ENCODE peak calls at places on chromosome 14, in eight cellular contexts. N is foreskin fibroblast, W is type B pancreatic cell, F is SK-N-SH, L is fibroblast of pulmonary artery, Z is epithelial cell of esophagus, A is transverse colon, H is RWPE1. E is an unnamed sample.

GRCh38 chr14:104550340-104550848 is 29.2 kb upstream of the C14orf180 start:
- DNase-seq in N (no peak), W (peak; percentile 43), F (peak; percentile 19), L (no peak), Z (no peak), A (no peak), H (no peak), E (no peak)

GRCh38 chr14:62015945-62016344 is 253.7 kb downstream of the SNAPC1 start:
- DNase-seq in N (peak; percentile 75), W (no peak), F (no peak), L (peak; percentile 12), Z (peak; percentile 71), A (no peak), H (no peak), E (peak; percentile 53)

GRCh38 chr14:104355949-104356737 is 217.8 kb downstream of the KIF26A start:
- DNase-seq in N (no peak), W (peak; percentile 43), F (peak; percentile 62), L (no peak), Z (no peak), A (no peak), H (no peak), E (no peak)

GRCh38 chr14:50397461-50398196 is 948 bp upstream of the CDKL1 start:
- DNase-seq in N (peak; percentile 52), W (no peak), F (peak; percentile 41), L (peak; percentile 21), Z (peak; percentile 50), A (peak; percentile 34), H (peak; percentile 25), E (peak; percentile 16)

GRCh38 chr14:103448097-103448496 is 62.9 kb downstream of the MARK3 start:
- DNase-seq in N (no peak), W (no peak), F (no peak), L (no peak), Z (peak; percentile 51), A (no peak), H (peak; percentile 36), E (no peak)

GRCh38 chr14:99215277-99215676 is 56.7 kb downstream of the BCL11B start:
- DNase-seq in N (peak; percentile 10), W (no peak), F (no peak), L (peak; percentile 1), Z (peak; percentile 25), A (no peak), H (no peak), E (peak; percentile 97)

GRCh38 chr14:55698051-55698450 is 118.0 kb downstream of the KTN1 start:
- DNase-seq in N (peak; percentile 10), W (no peak), F (no peak), L (no peak), Z (no peak), A (peak; percentile 59), H (no peak), E (no peak)

GRCh38 chr14:72518809-72519377 is 375.0 kb downstream of the DPF3 start:
- DNase-seq in N (no peak), W (no peak), F (no peak), L (no peak), Z (no peak), A (no peak), H (no peak), E (no peak)

GRCh38 chr14:77184396-77185092 is 2.9 kb downstream of the TMEM63C start:
- DNase-seq in N (no peak), W (no peak), F (no peak), L (no peak), Z (peak; percentile 68), A (peak; percentile 77), H (no peak), E (no peak)

DNA sequence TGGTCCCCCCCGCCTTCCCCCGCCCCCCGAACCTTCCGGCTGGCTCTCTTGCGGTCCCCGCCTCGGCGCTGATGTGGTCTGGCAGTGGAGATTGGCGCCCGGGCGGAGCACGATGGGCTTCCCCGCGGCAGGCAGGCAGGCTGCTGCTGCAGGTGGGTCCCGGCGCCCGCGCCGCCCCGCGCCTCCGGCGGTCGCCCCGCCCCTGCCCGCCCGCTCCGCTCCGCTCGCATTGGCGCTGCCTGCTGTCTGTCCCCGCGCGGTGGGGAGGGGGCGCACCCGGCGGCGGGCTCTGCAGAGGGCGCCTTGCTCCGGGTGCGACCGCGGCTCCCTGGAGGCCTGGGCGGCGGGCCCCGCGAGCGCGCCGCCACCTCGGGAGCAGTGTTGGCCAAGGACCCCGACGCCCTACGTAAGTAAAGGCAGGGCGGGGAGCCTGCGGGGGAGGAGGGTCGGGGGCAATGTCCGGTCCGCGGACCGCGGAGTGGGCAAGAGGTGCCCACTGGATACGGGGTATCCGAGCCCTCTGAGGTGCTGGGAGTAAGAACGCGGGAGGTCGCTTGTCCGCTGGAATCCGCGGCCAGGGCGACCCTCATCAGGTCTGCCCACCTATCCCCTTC is at the start of gene AKAP5:
- DNase-seq in N (peak; percentile 80), W (peak; percentile 83), F (peak; percentile 96), L (no peak), Z (peak; percentile 31), A (peak; percentile 75), H (peak; percentile 54), E (peak; percentile 23)
- TF ChIP-seq CTCF in N (no peak), W (no peak), F (no peak), L (no peak), Z (no peak), A (no peak), H (no peak), E (no peak)

DNA sequence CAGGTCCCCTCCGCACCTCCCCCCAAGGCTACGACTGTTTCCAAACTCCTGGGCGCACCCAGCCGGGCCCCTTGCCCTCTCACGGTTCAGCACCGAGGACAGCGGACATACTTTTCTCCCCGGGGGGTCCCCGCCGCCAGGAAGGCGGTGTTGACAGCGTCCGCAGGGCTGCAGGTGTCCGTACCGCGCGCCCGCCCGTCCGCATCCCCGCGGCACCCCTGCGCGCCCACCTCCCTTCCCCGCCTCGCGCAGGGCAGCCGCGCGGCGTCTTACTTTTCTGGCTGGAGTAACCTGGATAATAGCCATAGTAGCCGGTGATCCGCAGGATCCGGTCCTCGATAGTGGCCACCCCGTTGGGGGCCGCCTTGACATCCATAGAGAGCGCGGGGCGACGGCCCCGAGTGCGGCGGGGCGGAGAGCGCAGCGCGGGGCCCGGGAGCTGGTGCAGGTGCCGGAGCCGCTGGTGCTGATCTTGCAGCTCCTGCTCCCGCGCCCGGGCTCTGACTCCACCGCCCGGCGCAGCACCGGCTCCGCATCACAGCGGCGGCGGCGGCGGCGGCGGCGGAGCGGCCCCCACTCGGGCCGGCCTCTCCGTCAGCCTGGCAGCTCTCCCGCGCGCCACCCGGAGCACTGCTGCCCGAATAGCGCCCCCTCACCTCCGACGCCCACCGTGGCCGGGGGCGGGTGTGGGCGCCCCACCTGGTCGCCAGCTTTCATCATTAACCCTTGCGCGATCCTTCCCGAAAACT is at the start of gene SLC35F4:
- DNase-seq in N (peak; percentile 29), W (peak; percentile 79), F (peak; percentile 22), L (peak; percentile 23), Z (peak; percentile 10), A (no peak), H (peak; percentile 14), E (peak; percentile 24)
- TF ChIP-seq CTCF in N (no peak), W (no peak), F (no peak), L (no peak), Z (no peak), A (no peak), H (no peak), E (no peak)

DNA sequence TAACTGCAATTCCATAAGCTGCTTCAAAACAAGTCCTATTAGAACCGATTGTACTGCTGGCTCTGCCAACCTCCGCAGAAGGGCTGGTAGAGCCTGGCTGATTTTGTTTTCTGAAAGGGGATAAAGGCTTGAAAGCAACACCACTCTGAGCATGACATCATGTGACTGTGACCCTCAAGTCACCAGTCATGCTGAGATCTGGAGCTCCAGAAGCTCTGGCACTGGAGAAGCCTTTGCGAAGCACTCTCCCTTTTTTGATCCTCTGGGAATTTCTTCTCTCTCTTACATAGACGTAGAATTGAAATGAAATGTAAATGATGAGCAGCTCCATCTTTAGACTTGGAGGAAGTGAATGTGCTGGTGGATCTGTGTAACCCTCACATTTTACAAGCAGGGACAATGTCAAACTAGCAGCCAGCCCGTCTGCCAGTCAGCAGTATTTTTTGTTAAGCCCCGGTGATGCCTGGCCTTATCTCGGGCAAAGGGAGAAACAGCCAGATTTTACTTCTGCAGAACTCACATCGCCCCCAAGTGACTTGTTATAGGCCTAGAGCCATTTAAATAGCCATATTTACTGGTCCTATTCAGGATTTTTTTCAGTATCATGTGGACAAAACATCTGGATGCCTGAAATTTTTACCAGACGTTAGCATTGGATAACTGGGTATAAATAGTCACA is 112.1 kb upstream of the NPAS3 start:
- DNase-seq in N (peak; percentile 63), W (no peak), F (peak; percentile 25), L (peak; percentile 45), Z (no peak), A (no peak), H (no peak), E (peak; percentile 32)
- TF ChIP-seq CTCF in N (peak; percentile 7), W (no peak), F (peak; percentile 33), L (peak; percentile 20), Z (no peak), A (no peak), H (no peak), E (peak; percentile 35)

GRCh38 chr14:86790408-86791364 is 1202.3 kb downstream of the GALC start:
- DNase-seq in N (no peak), W (no peak), F (no peak), L (no peak), Z (peak; percentile 40), A (no peak), H (no peak), E (no peak)
- TF ChIP-seq CTCF in N (no peak), W (no peak), F (no peak), L (peak; percentile 10), Z (peak; percentile 26), A (no peak), H (peak; percentile 8), E (peak; percentile 11)

E was measured in astrocyte of the spinal cord.